ENCODE peak calls at places on chromosomes 13 and 19, in nine cellular contexts. S, F, Z, P, D, B, U, H and J are unnamed samples. For H3K27me3 and H3K36me3, the result is how much of the 10 kb centered on the place peaks cover.

GRCh38 chr13:76647550-76647949 is 238.7 kb downstream of the KCTD12 start:
- DNase-seq in S (no peak), F (no peak), Z (no peak), P (no peak), D (no peak), B (no peak), U (no peak), H (no peak), J (no peak)

GRCh38 chr13:47036291-47037008 is 139.6 kb upstream of the HTR2A start:
- DNase-seq in S (no peak), F (no peak), Z (no peak), P (no peak), D (peak), B (no peak), U (peak), H (no peak), J (no peak)

GRCh38 chr19:11539495-11540365 is 1.1 kb downstream of the CNN1 start:
- DNase-seq in S (no peak), F (no peak), Z (no peak), P (peak), D (peak), B (peak), U (peak), H (no peak), J (no peak)

GRCh38 chr13:29925457-29925856 is 75.0 kb upstream of the UBL3 start:
- DNase-seq in S (peak), F (no peak), Z (peak), P (peak), D (no peak), B (peak), U (no peak), H (peak), J (no peak)

GRCh38 chr13:78750735-78751134 is 91.8 kb upstream of the OBI1 start:
- DNase-seq in S (no peak), F (no peak), Z (no peak), P (no peak), D (no peak), B (no peak), U (peak), H (no peak), J (no peak)

GRCh38 chr19:10796653-10797052 is 39.4 kb downstream of the TMED1 start:
- DNase-seq in S (no peak), F (no peak), Z (no peak), P (no peak), D (no peak), B (no peak), U (peak), H (no peak), J (no peak)

GRCh38 chr13:27619093-27619705 is 1.1 kb downstream of the LNX2 start:
- DNase-seq in S (no peak), F (no peak), Z (no peak), P (no peak), D (no peak), B (no peak), U (no peak), H (no peak), J (no peak)

GRCh38 chr13:62167650-62168172 is 752.1 kb upstream of the PCDH20 start:
- DNase-seq in S (no peak), F (no peak), Z (no peak), P (no peak), D (no peak), B (no peak), U (no peak), H (no peak), J (no peak)

GRCh38 chr13:72437458-72437857 is 290.0 kb downstream of the MZT1 start:
- DNase-seq in S (no peak), F (no peak), Z (no peak), P (no peak), D (no peak), B (no peak), U (no peak), H (no peak), J (no peak)

GRCh38 chr19:54160948-54161347 is 1.4 kb upstream of the LENG1 start:
- DNase-seq in S (no peak), F (no peak), Z (no peak), P (no peak), D (no peak), B (no peak), U (peak), H (no peak), J (no peak)

GRCh38 chr13:33052446-33052845 is 36.2 kb downstream of the KL start:
- DNase-seq in S (no peak), F (no peak), Z (no peak), P (no peak), D (no peak), B (no peak), U (no peak), H (no peak), J (no peak)

GRCh38 chr13:109243311-109243951 is 543.0 kb downstream of the IRS2 start:
- DNase-seq in S (no peak), F (no peak), Z (no peak), P (no peak), D (no peak), B (no peak), U (peak), H (no peak), J (peak)

GRCh38 chr19:41218615-41219507 is at the start of gene AXL:
- DNase-seq in S (peak), F (peak), Z (peak), P (peak), D (peak), B (peak), U (peak), H (peak), J (peak)

GRCh38 chr13:65034266-65034665 is 2195.9 kb downstream of the PCDH9 start:
- DNase-seq in S (no peak), F (no peak), Z (no peak), P (peak), D (no peak), B (no peak), U (no peak), H (no peak), J (no peak)

GRCh38 chr19:41709951-41710645 is 1.7 kb downstream of the CEACAM5 start:
- DNase-seq in S (no peak), F (no peak), Z (no peak), P (no peak), D (no peak), B (no peak), U (no peak), H (no peak), J (no peak)

GRCh38 chr13:59877933-59878332 is 285.8 kb downstream of the DIAPH3 start:
- DNase-seq in S (no peak), F (no peak), Z (no peak), P (no peak), D (no peak), B (no peak), U (no peak), H (no peak), J (no peak)

GRCh38 chr13:19864018-19864338 is 529 bp upstream of the ZMYM5 start:
- DNase-seq in S (peak), F (peak), Z (peak), P (peak), D (no peak), B (peak), U (peak), H (no peak), J (peak)

GRCh38 chr13:51047434-51048165 is 63.5 kb downstream of the C13orf42 start:
- DNase-seq in S (no peak), F (no peak), Z (no peak), P (no peak), D (no peak), B (no peak), U (no peak), H (no peak), J (no peak)

GRCh38 chr19:42216653-42217521 is 590 bp downstream of the DEDD2 start:
- DNase-seq in S (no peak), F (no peak), Z (peak), P (peak), D (peak), B (peak), U (peak), H (no peak), J (peak)

GRCh38 chr13:79307866-79308298 is 98.2 kb downstream of the RBM26 start:
- DNase-seq in S (no peak), F (no peak), Z (no peak), P (no peak), D (peak), B (peak), U (peak), H (no peak), J (no peak)

GRCh38 chr13:105365831-105366230 is 1169.6 kb downstream of the EFNB2 start:
- DNase-seq in S (no peak), F (no peak), Z (no peak), P (no peak), D (no peak), B (no peak), U (no peak), H (no peak), J (no peak)

GRCh38 chr13:111344471-111345191 is 24.2 kb downstream of the TEX29 start:
- DNase-seq in S (peak), F (no peak), Z (peak), P (no peak), D (peak), B (no peak), U (peak), H (no peak), J (peak)

GRCh38 chr13:113022391-113023216 is 53.6 kb downstream of the MCF2L start:
- DNase-seq in S (no peak), F (no peak), Z (no peak), P (no peak), D (peak), B (no peak), U (peak), H (no peak), J (peak)

GRCh38 chr13:27005976-27006518 is 165.6 kb downstream of the USP12 start:
- DNase-seq in S (no peak), F (no peak), Z (no peak), P (no peak), D (no peak), B (no peak), U (no peak), H (no peak), J (no peak)

GRCh38 chr13:30870049-30870884 is 35.8 kb upstream of the MEDAG start:
- DNase-seq in S (peak), F (no peak), Z (no peak), P (no peak), D (peak), B (peak), U (peak), H (peak), J (peak)

GRCh38 chr19:17540174-17540573 is 15.3 kb upstream of the COLGALT1 start:
- DNase-seq in S (no peak), F (no peak), Z (no peak), P (no peak), D (no peak), B (no peak), U (no peak), H (no peak), J (no peak)

GRCh38 chr13:78015782-78016181 is 97.2 kb upstream of the EDNRB start:
- DNase-seq in S (no peak), F (no peak), Z (no peak), P (no peak), D (no peak), B (no peak), U (no peak), H (no peak), J (no peak)

GRCh38 chr13:19587635-19588300 is 26.4 kb upstream of the TPTE2 start:
- DNase-seq in S (no peak), F (no peak), Z (no peak), P (peak), D (no peak), B (no peak), U (peak), H (no peak), J (peak)

GRCh38 chr13:75906315-75906714 is 270.2 kb downstream of the LMO7 start:
- DNase-seq in S (no peak), F (no peak), Z (no peak), P (no peak), D (no peak), B (no peak), U (peak), H (no peak), J (no peak)

GRCh38 chr19:51668167-51668566 is 21.5 kb upstream of the SIGLEC14 start:
- DNase-seq in S (no peak), F (no peak), Z (no peak), P (no peak), D (no peak), B (no peak), U (no peak), H (no peak), J (no peak)
- H3K27me3 ChIP-seq in S (under half), F (under half), Z (under half), P (under half), D (under half), B (under half), U (under half), H (under half), J (under half)

GRCh38 chr13:102862624-102863210 is 16.9 kb downstream of the ERCC5 start:
- DNase-seq in S (no peak), F (no peak), Z (no peak), P (no peak), D (no peak), B (no peak), U (no peak), H (no peak), J (no peak)
- H3K36me3 ChIP-seq in S (half or more), F (half or more), Z (half or more), P (half or more), D (under half), B (under half), U (under half), H (half or more), J (under half)

DNA sequence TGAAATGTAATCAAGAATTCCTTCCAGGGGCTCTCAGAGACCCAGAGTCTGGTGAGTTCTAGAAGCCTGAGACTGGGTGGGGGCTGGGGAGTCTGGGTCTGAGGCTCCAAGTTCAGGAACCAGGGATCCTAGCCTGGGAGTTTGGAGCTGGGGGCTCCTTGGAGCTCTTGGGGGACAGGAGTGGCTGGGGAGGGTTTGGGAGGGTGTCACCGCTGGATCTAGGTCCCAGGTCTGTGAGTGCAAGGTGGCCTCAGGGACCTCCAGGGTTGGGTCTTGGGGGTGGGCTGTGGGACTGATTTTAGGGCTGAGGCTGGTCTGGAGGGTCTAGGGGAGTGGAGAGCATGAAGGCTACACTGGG is 1.1 kb downstream of the SYCN start:
- DNase-seq in S (no peak), F (no peak), Z (no peak), P (no peak), D (no peak), B (no peak), U (no peak), H (no peak), J (no peak)
- H3K27me3 ChIP-seq in S (under half), F (under half), Z (under half), P (under half), D (under half), B (under half), U (under half), H (under half), J (under half)

GRCh38 chr19:58352760-58353671 is at the start of gene A1BG:
- DNase-seq in S (no peak), F (no peak), Z (peak), P (no peak), D (no peak), B (no peak), U (no peak), H (no peak), J (no peak)
- H3K36me3 ChIP-seq in S (under half), F (under half), Z (under half), P (under half), D (under half), B (under half), U (under half), H (under half), J (under half)

GRCh38 chr19:29060833-29061364 is 152.1 kb downstream of the UQCRFS1 start:
- DNase-seq in S (no peak), F (no peak), Z (no peak), P (no peak), D (no peak), B (no peak), U (no peak), H (no peak), J (no peak)
- H3K27me3 ChIP-seq in S (under half), F (under half), Z (under half), P (under half), D (under half), B (under half), U (under half), H (under half), J (under half)

GRCh38 chr19:48452656-48453480 is 2.5 kb upstream of the KCNJ14 start:
- DNase-seq in S (no peak), F (no peak), Z (peak), P (peak), D (no peak), B (no peak), U (no peak), H (no peak), J (no peak)

GRCh38 chr19:48452255-48452654 is 3.1 kb upstream of the KCNJ14 start:
- DNase-seq in S (no peak), F (no peak), Z (no peak), P (no peak), D (no peak), B (no peak), U (no peak), H (no peak), J (no peak)

GRCh38 chr19:48448563-48448962 is 2.8 kb downstream of the GRWD1 start:
- DNase-seq in S (no peak), F (no peak), Z (no peak), P (no peak), D (no peak), B (no peak), U (no peak), H (no peak), J (no peak)

GRCh38 chr19:48450863-48451262 is 4.5 kb upstream of the KCNJ14 start:
- DNase-seq in S (no peak), F (no peak), Z (no peak), P (peak), D (no peak), B (no peak), U (no peak), H (no peak), J (no peak)

DNA sequence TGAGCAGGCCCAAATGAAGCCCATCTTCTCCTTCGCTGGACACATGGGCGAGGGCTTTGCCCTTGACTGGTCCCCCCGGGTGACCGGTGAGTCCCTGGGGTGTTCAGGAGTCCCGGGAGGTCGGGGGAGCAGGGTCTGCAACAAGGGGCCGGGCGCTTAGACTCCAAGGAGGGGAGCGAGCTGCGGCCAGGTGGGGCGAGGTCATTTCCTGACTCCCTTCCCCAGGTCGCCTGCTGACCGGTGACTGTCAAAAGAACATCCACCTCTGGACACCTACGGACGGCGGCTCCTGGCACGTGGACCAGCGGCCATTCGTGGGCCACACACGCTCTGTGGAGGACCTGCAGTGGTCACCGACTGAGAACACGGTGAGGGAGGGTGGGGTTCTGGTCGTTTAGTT is 4.7 kb downstream of the GRWD1 start:
- DNase-seq in S (no peak), F (no peak), Z (no peak), P (peak), D (no peak), B (no peak), U (no peak), H (no peak), J (no peak)
- H3K36me3 ChIP-seq in S (half or more), F (half or more), Z (half or more), P (under half), D (under half), B (under half), U (under half), H (under half), J (under half)

GRCh38 chr13:28819748-28820098 is 416 bp upstream of the MTUS2 start:
- DNase-seq in S (no peak), F (no peak), Z (peak), P (peak), D (peak), B (no peak), U (peak), H (no peak), J (peak)
- H3K27me3 ChIP-seq in S (under half), F (under half), Z (half or more), P (under half), D (half or more), B (under half), U (half or more), H (under half), J (under half)